ENCODE peak calls at places on chromosomes 3 and 15, in five cellular contexts. H is anterior cingulate cortex; Y is islet precursor cell; L is hepatic stellate cell; U is stimulated activated CD4-positive, alpha-beta T cell treated with anti-CD3 and anti-CD28 coated beads, Interleukin-4, amount 100 ng/mL, for 48 hours. X is an unnamed sample.

GRCh38 chr15:64990168-64990470 is 405 bp upstream of the SPG21 start:
- DNase-seq in Y (no peak), U (no peak), H (no peak), L (no peak), X (no peak)

GRCh38 chr3:43496740-43497375 is 125.0 kb downstream of the ANO10 start:
- DNase-seq in U (no peak), L (no peak), Y (no peak), H (no peak), X (no peak)

GRCh38 chr15:49036650-49037545 is 9.3 kb downstream of the SECISBP2L start:
- DNase-seq in U (no peak), Y (no peak), L (no peak), H (no peak), X (no peak)

GRCh38 chr3:48222616-48223513 is at the start of gene CAMP:
- DNase-seq in H (no peak), Y (no peak), L (no peak), U (no peak), X (no peak)

GRCh38 chr15:68609618-68610017 is 30.8 kb downstream of the CORO2B start:
- DNase-seq in H (no peak), U (no peak), L (no peak), Y (no peak), X (no peak)

GRCh38 chr15:70127288-70127746 is 29.6 kb upstream of the TLE3 start:
- DNase-seq in H (peak), L (no peak), U (no peak), Y (no peak), X (no peak)

GRCh38 chr3:140686128-140686527 is 8.3 kb downstream of the TRIM42 start:
- DNase-seq in H (no peak), L (no peak), Y (no peak), U (no peak), X (no peak)

GRCh38 chr3:13336592-13336991 is 83.5 kb downstream of the NUP210 start:
- DNase-seq in H (no peak), L (no peak), U (no peak), Y (no peak), X (no peak)

GRCh38 chr15:41019174-41019573 is 65.9 kb downstream of the CHAC1 start:
- DNase-seq in L (no peak), H (no peak), U (no peak), Y (no peak), X (no peak)

GRCh38 chr3:120470870-120471269 is 20.1 kb upstream of the FSTL1 start:
- DNase-seq in U (no peak), H (no peak), L (no peak), Y (no peak), X (peak)

GRCh38 chr3:169218314-169218983 is 445.1 kb downstream of the MECOM start:
- DNase-seq in Y (peak), U (no peak), H (no peak), L (peak), X (peak)

GRCh38 chr3:9146367-9147071 is 102.9 kb downstream of the SRGAP3 start:
- DNase-seq in U (no peak), H (no peak), L (no peak), Y (no peak), X (no peak)

GRCh38 chr3:194485876-194486539 is 794 bp downstream of the ATP13A3 start:
- DNase-seq in U (peak), H (no peak), Y (peak), L (peak), X (no peak)

GRCh38 chr3:50170689-50171088 is 15.6 kb downstream of the SEMA3F start:
- DNase-seq in H (no peak), U (no peak), L (peak), Y (no peak), X (no peak)

GRCh38 chr3:89353465-89353864 is 246.0 kb downstream of the EPHA3 start:
- DNase-seq in L (no peak), Y (no peak), U (no peak), H (no peak), X (no peak)

GRCh38 chr3:11706604-11707003 is 62.9 kb upstream of the VGLL4 start:
- DNase-seq in L (no peak), Y (no peak), H (no peak), U (no peak), X (no peak)

GRCh38 chr3:65356331-65357286 is 668.8 kb upstream of the ADAMTS9 start:
- DNase-seq in U (no peak), Y (peak), L (peak), H (no peak), X (no peak)

GRCh38 chr15:91849749-91850161 is 3.8 kb upstream of the SLCO3A1 start:
- DNase-seq in H (no peak), U (no peak), Y (no peak), L (peak), X (peak)

GRCh38 chr15:75817151-75817935 is 25.9 kb upstream of the UBE2Q2 start:
- DNase-seq in H (no peak), L (no peak), Y (no peak), U (no peak), X (no peak)

GRCh38 chr3:183468424-183468823 is 40.0 kb upstream of the MCF2L2 start:
- DNase-seq in Y (no peak), U (no peak), H (no peak), L (no peak), X (no peak)

GRCh38 chr15:40252141-40252437 is 13.2 kb downstream of the PAK6 start:
- DNase-seq in Y (no peak), H (no peak), U (no peak), L (no peak), X (no peak)

GRCh38 chr15:69000091-69000490 is 14.4 kb upstream of the NOX5 start:
- DNase-seq in H (no peak), Y (peak), L (no peak), U (no peak), X (no peak)

GRCh38 chr3:112561085-112561692 is 573 bp downstream of the ATG3 start:
- DNase-seq in Y (peak), L (peak), U (peak), H (no peak), X (peak)